ENCODE peak calls at places on chromosomes 12 and 14, in seven cellular contexts. T, J, V, E, X, F and Q are unnamed samples.

GRCh38 chr12:48852734-48853168 is 788 bp upstream of the DDX23 start:
- DNase-seq in X (no peak), J (no peak), E (no peak), T (no peak), V (no peak), F (no peak), Q (no peak)

GRCh38 chr14:24277606-24278321 is 6.4 kb upstream of the RABGGTA start:
- DNase-seq in X (no peak), V (no peak), E (no peak), J (no peak), T (no peak), F (peak), Q (no peak)

GRCh38 chr12:10307630-10308029 is at the start of gene KLRD1:
- DNase-seq in J (peak), F (no peak), T (no peak), X (no peak), E (no peak), V (no peak), Q (no peak)

GRCh38 chr12:131941116-131941986 is 8.4 kb upstream of the EP400 start:
- DNase-seq in J (no peak), T (no peak), F (no peak), E (no peak), X (no peak), V (no peak), Q (no peak)

GRCh38 chr14:23043749-23044148 is 1.7 kb downstream of the PSMB11 start:
- DNase-seq in V (no peak), T (no peak), F (no peak), J (no peak), E (no peak), X (no peak), Q (no peak)

GRCh38 chr12:97038859-97039258 is 131.8 kb downstream of the NEDD1 start:
- DNase-seq in V (no peak), E (peak), F (no peak), T (no peak), X (no peak), J (peak), Q (no peak)

GRCh38 chr14:91470216-91470615 is 39.9 kb downstream of the PPP4R3A start:
- DNase-seq in T (no peak), J (no peak), X (no peak), V (no peak), E (no peak), F (no peak), Q (no peak)

GRCh38 chr14:81246561-81247270 is 26.0 kb upstream of the GTF2A1 start:
- DNase-seq in F (no peak), T (no peak), E (no peak), V (no peak), J (no peak), X (no peak), Q (no peak)

GRCh38 chr14:42174357-42174756 is 567.7 kb downstream of the LRFN5 start:
- DNase-seq in V (no peak), J (no peak), T (no peak), X (no peak), F (no peak), E (no peak), Q (no peak)

GRCh38 chr14:23160924-23161522 is 22.4 kb downstream of the SLC7A8 start:
- DNase-seq in X (peak), J (peak), V (peak), E (peak), F (peak), T (no peak), Q (no peak)

GRCh38 chr12:113385282-113385882 is 18.3 kb downstream of the SDS start:
- DNase-seq in V (no peak), F (no peak), J (no peak), T (no peak), E (no peak), X (no peak), Q (no peak)

GRCh38 chr14:51167587-51168219 is 72.3 kb upstream of the TMX1 start:
- DNase-seq in J (peak), V (no peak), T (no peak), E (no peak), F (peak), X (no peak), Q (no peak)

GRCh38 chr14:91290986-91291385 is 46.5 kb upstream of the GPR68 start:
- DNase-seq in J (no peak), V (peak), E (no peak), X (peak), T (no peak), F (no peak), Q (no peak)

GRCh38 chr12:123278150-123278627 is 6.5 kb upstream of the CDK2AP1 start:
- DNase-seq in V (no peak), E (no peak), F (peak), J (no peak), T (no peak), X (no peak), Q (no peak)

GRCh38 chr14:103104654-103105511 is 10.4 kb downstream of the EXOC3L4 start:
- DNase-seq in X (peak), E (no peak), V (peak), T (peak), J (peak), F (peak), Q (peak)

GRCh38 chr12:56007148-56007891 is 10.2 kb downstream of the SUOX start:
- DNase-seq in J (peak), F (peak), T (peak), X (peak), E (peak), V (peak), Q (peak)

GRCh38 chr14:44803239-44803905 is 158.4 kb downstream of the KLHL28 start:
- DNase-seq in J (peak), T (no peak), E (no peak), F (peak), X (no peak), V (no peak), Q (no peak)

GRCh38 chr12:69350777-69351176 is 2.6 kb downstream of the LYZ start:
- DNase-seq in E (no peak), V (no peak), X (no peak), F (no peak), T (no peak), J (no peak), Q (no peak)

GRCh38 chr12:62522984-62523383 is 56.4 kb downstream of the MON2 start:
- DNase-seq in F (peak), J (peak), E (no peak), T (no peak), X (no peak), V (no peak), Q (no peak)

GRCh38 chr12:115403689-115404088 is 719.7 kb upstream of the TBX3 start:
- DNase-seq in T (no peak), V (no peak), F (no peak), E (no peak), X (no peak), J (no peak), Q (no peak)

GRCh38 chr14:26401170-26401968 is 196.5 kb downstream of the NOVA1 start:
- DNase-seq in X (peak), E (no peak), V (no peak), T (no peak), F (no peak), J (no peak), Q (no peak)

GRCh38 chr14:75711134-75711795 is 50.2 kb downstream of the TTLL5 start:
- DNase-seq in V (peak), X (peak), J (peak), T (peak), E (no peak), F (peak), Q (peak)

GRCh38 chr12:115866909-115867525 is 410.5 kb downstream of the MED13L start:
- DNase-seq in E (no peak), X (peak), F (peak), T (no peak), J (no peak), V (no peak), Q (no peak)

GRCh38 chr14:98174031-98174430 is 1098.0 kb downstream of the BCL11B start:
- DNase-seq in X (no peak), V (no peak), J (no peak), T (no peak), F (no peak), E (no peak), Q (no peak)

GRCh38 chr14:32472512-32473472 is 143.7 kb downstream of the AKAP6 start:
- DNase-seq in T (no peak), F (no peak), V (peak), X (no peak), E (peak), J (peak), Q (no peak)

GRCh38 chr12:18601962-18602361 is 135.8 kb downstream of the PLCZ1 start:
- DNase-seq in E (no peak), F (no peak), T (no peak), J (no peak), V (no peak), X (no peak), Q (no peak)

GRCh38 chr12:28569698-28570411 is 379.6 kb downstream of the CCDC91 start:
- DNase-seq in E (no peak), F (peak), J (peak), X (no peak), V (no peak), T (no peak), Q (no peak)

GRCh38 chr12:48818831-48819590 is 715 bp downstream of the CACNB3 start:
- DNase-seq in E (no peak), X (no peak), V (no peak), F (no peak), T (no peak), J (no peak), Q (no peak)

GRCh38 chr14:66642264-66642663 is 134.3 kb downstream of the GPHN start:
- DNase-seq in V (no peak), X (no peak), J (no peak), T (no peak), F (no peak), E (no peak), Q (no peak)

GRCh38 chr12:51819851-51820720 is 28.4 kb downstream of the FIGNL2 start:
- DNase-seq in V (peak), T (no peak), J (peak), F (no peak), E (no peak), X (peak), Q (no peak)
- TF ChIP-seq CTCF in V (no peak), T (no peak), J (no peak), F (no peak), E (peak), X (no peak), Q (no peak)

GRCh38 chr14:57375156-57375555 is 15.2 kb upstream of the NAA30 start:
- DNase-seq in X (no peak), V (no peak), J (no peak), E (no peak), F (no peak), T (no peak), Q (no peak)

GRCh38 chr14:57382283-57382682 is 8.1 kb upstream of the NAA30 start:
- DNase-seq in V (no peak), F (no peak), E (peak), T (no peak), J (peak), X (no peak), Q (no peak)

GRCh38 chr14:57380935-57381334 is 9.5 kb upstream of the NAA30 start:
- DNase-seq in E (no peak), V (no peak), T (no peak), X (no peak), F (no peak), J (no peak), Q (no peak)

GRCh38 chr14:57383125-57383524 is 7.3 kb upstream of the NAA30 start:
- DNase-seq in X (no peak), F (no peak), E (no peak), J (no peak), T (no peak), V (no peak), Q (no peak)

GRCh38 chr14:57378661-57379060 is 11.7 kb upstream of the NAA30 start:
- DNase-seq in E (no peak), T (no peak), V (no peak), J (no peak), F (no peak), X (no peak), Q (no peak)
- TF ChIP-seq CTCF in E (no peak), T (no peak), V (no peak), J (no peak), F (no peak), X (no peak), Q (peak)

GRCh38 chr12:82688035-82688501 is 1.4 kb downstream of the TMTC2 start:
- DNase-seq in V (no peak), J (peak), E (no peak), X (no peak), T (no peak), F (peak), Q (no peak)
- TF ChIP-seq CTCF in V (peak), J (peak), E (peak), X (no peak), T (no peak), F (peak), Q (peak)

DNA sequence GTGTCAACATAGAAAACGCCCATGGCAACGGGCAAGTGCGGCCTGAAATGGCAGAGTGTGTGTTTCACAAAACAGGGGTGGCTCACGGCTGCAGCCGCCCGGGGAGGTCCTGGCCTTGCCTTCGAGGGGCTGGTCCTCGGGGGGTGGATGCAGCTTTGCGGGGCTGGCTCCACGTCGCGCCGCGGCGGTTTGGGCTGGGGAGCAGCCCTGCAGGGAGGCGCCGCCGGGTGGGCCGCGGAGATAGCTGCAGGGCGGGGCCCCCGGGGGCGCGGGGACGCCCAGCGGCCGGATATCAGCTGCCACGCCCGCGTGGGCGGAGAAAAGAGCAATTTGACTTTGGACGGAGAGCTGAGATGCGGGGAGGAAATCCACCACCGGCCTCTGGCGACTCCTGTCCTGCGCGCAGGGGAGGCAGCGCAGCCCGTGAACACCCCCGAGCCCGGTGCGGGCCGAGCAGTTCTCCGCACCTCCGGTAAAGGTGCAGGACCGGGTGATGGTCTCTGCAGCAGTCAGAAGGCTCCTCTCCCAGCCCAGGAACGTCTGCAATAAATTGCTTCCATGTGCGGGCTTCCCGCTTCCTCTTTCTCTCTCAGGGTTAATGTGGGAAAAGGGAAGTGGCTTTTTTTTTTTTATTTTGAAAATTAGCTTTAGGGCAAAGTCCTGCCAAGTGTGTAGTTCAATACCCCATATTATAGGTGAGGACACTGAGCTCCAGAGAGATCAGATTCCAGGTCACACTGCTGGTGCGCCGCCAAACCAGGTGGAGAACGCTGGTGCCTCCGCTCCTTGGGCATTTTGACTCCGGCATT is 110.5 kb downstream of the ARF6 start:
- DNase-seq in T (peak), E (no peak), V (peak), F (peak), X (peak), J (peak), Q (peak)
- TF ChIP-seq CTCF in T (no peak), E (no peak), V (no peak), F (no peak), X (no peak), J (peak), Q (peak)

DNA sequence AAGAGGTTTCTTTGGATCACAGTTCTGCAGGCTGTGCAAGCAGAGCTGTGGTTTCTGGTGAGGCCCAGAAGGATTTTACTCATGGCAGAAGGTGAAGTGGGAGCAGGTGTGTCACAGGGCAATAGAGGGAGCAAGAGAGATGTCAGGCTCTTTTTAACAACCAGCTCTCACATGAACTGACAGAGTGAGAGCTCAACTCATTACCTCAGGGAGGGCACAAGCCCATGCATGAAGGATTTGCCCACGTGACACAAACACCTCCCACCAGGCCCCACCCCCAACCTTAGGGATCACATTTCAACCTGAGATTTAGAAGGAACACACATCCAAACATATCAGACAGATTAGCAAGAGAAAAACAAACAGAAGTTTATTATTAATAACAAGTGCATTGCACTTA is 470.4 kb downstream of the GALC start:
- DNase-seq in V (no peak), E (no peak), T (peak), F (no peak), J (no peak), X (no peak), Q (no peak)
- TF ChIP-seq CTCF in V (no peak), E (no peak), T (no peak), F (no peak), J (no peak), X (no peak), Q (no peak)

GRCh38 chr12:53476769-53477209 is 22.5 kb downstream of the MAP3K12 start:
- DNase-seq in E (no peak), J (no peak), T (no peak), V (no peak), X (no peak), F (peak), Q (no peak)
- TF ChIP-seq CTCF in E (peak), J (peak), T (peak), V (no peak), X (no peak), F (peak), Q (peak)